ENCODE peak calls at places on chromosome 14, in nine cellular contexts. J is cerebellum, X is NCI-H1417 treated with DMSO at 0.1 percent for 48 hours, U is ureter, E is SHP77, Q is NCI-H1092, I is HTR-8/SVneo, M is AG08395, H is NCI-H1436 treated with DMSO at 0.1 percent for 48 hours. V is an unnamed sample.

GRCh38 chr14:104522926-104523545 is 56.5 kb upstream of the C14orf180 start:
- DNase-seq in H (no peak), E (no peak), Q (no peak), I (no peak), X (no peak), J (no peak), U (peak), M (no peak), V (peak)

GRCh38 chr14:31965735-31966598 is 111.1 kb upstream of the ARHGAP5 start:
- DNase-seq in U (no peak), E (no peak), H (no peak), I (no peak), Q (no peak), J (no peak), M (no peak), X (no peak), V (no peak)

GRCh38 chr14:68111733-68112270 is 292.2 kb downstream of the RAD51B start:
- DNase-seq in M (no peak), X (peak), U (no peak), H (no peak), I (no peak), E (no peak), Q (peak), J (no peak), V (no peak)

GRCh38 chr14:72518809-72519377 is 375.0 kb downstream of the DPF3 start:
- DNase-seq in U (no peak), X (no peak), Q (no peak), H (no peak), E (no peak), J (no peak), I (no peak), M (no peak), V (no peak)

GRCh38 chr14:36773558-36773957 is 111.9 kb downstream of the PAX9 start:
- DNase-seq in U (no peak), J (no peak), X (no peak), I (no peak), H (no peak), Q (no peak), M (peak), E (no peak), V (no peak)

GRCh38 chr14:69986336-69986735 is 107.1 kb downstream of the SMOC1 start:
- DNase-seq in U (no peak), X (no peak), Q (no peak), M (no peak), I (no peak), H (no peak), J (no peak), E (no peak), V (no peak)

GRCh38 chr14:50830932-50831703 is at the start of gene NIN:
- DNase-seq in M (peak), U (peak), X (no peak), J (peak), E (peak), Q (peak), H (peak), I (peak), V (peak)

GRCh38 chr14:94036328-94037167 is 10.4 kb downstream of the OTUB2 start:
- DNase-seq in X (no peak), U (peak), H (no peak), J (peak), Q (no peak), M (peak), I (peak), E (peak), V (peak)

GRCh38 chr14:50062438-50063039 is 53.8 kb downstream of the VCPKMT start:
- DNase-seq in M (peak), Q (no peak), H (no peak), E (peak), I (peak), U (peak), X (no peak), J (no peak), V (no peak)

GRCh38 chr14:90439874-90440442 is 43.1 kb downstream of the CALM1 start:
- DNase-seq in I (no peak), Q (no peak), E (no peak), H (no peak), M (no peak), U (no peak), X (no peak), J (no peak), V (no peak)

V was measured in left lobe of liver.